ENCODE peak calls at places on chromosomes 12 and 14, in six cellular contexts. P is IMR-90, X is transverse colon, R is MCF 10A, S is AG09309, E is GM23338. K is an unnamed sample.

GRCh38 chr12:8668441-8668840 is 5.8 kb upstream of the MFAP5 start:
- DNase-seq in S (no peak), E (no peak), P (no peak), X (no peak), R (no peak), K (no peak)

GRCh38 chr12:49533331-49533730 is 5.5 kb upstream of the KCNH3 start:
- DNase-seq in S (no peak), E (no peak), P (no peak), R (no peak), X (no peak), K (no peak)

GRCh38 chr12:60872850-60873713 is 1277.3 kb downstream of the SLC16A7 start:
- DNase-seq in S (no peak), E (no peak), R (no peak), P (no peak), X (no peak), K (no peak)

GRCh38 chr12:2098852-2099251 is 46.1 kb downstream of the CACNA1C start:
- DNase-seq in R (no peak), X (no peak), E (no peak), P (no peak), S (no peak), K (no peak)

GRCh38 chr14:31787377-31787776 is 226.2 kb downstream of the NUBPL start:
- DNase-seq in X (no peak), E (no peak), S (no peak), R (peak), P (peak), K (no peak)

GRCh38 chr12:11738450-11738849 is 89.0 kb downstream of the ETV6 start:
- DNase-seq in S (no peak), X (no peak), E (no peak), R (no peak), P (no peak), K (no peak)

GRCh38 chr12:49990269-49990668 is 17.5 kb downstream of the AQP6 start:
- DNase-seq in X (no peak), S (peak), P (peak), E (no peak), R (peak), K (no peak)

GRCh38 chr14:72463291-72463866 is 430.5 kb downstream of the DPF3 start:
- DNase-seq in S (no peak), E (no peak), R (no peak), X (no peak), P (peak), K (peak)

GRCh38 chr12:116808113-116808786 is 70.1 kb downstream of the RNFT2 start:
- DNase-seq in X (no peak), P (no peak), S (no peak), R (no peak), E (no peak), K (no peak)

GRCh38 chr12:124747426-124748161 is 116.1 kb downstream of the SCARB1 start:
- DNase-seq in R (peak), X (peak), S (peak), E (no peak), P (peak), K (peak)

GRCh38 chr12:2523317-2523716 is 271.5 kb upstream of the FKBP4 start:
- DNase-seq in R (no peak), E (no peak), X (no peak), P (no peak), S (no peak), K (no peak)

GRCh38 chr14:77026166-77026929 is 2.2 kb downstream of the IRF2BPL start:
- DNase-seq in E (peak), R (peak), S (no peak), X (no peak), P (peak), K (no peak)

GRCh38 chr14:95713596-95714371 is at the start of gene TCL1A:
- DNase-seq in X (no peak), S (no peak), E (peak), P (no peak), R (no peak), K (no peak)

GRCh38 chr14:74907744-74908143 is 15.3 kb downstream of the RPS6KL1 start:
- DNase-seq in S (no peak), X (no peak), R (no peak), P (no peak), E (no peak), K (no peak)

GRCh38 chr12:120842595-120842994 is 61.6 kb downstream of the SPPL3 start:
- DNase-seq in E (no peak), P (peak), X (no peak), R (no peak), S (no peak), K (no peak)

GRCh38 chr12:130958557-130959140 is 4.9 kb downstream of the ADGRD1 start:
- DNase-seq in S (no peak), X (no peak), P (no peak), E (no peak), R (no peak), K (no peak)

GRCh38 chr12:591571-592505 is 71.4 kb downstream of the NINJ2 start:
- DNase-seq in P (no peak), X (no peak), R (no peak), E (no peak), S (no peak), K (no peak)

GRCh38 chr14:89988787-89989186 is 33.1 kb downstream of the TDP1 start:
- DNase-seq in E (peak), R (no peak), S (no peak), P (no peak), X (no peak), K (no peak)

GRCh38 chr12:72699362-72699761 is 427.2 kb downstream of the TRHDE start:
- DNase-seq in P (no peak), E (no peak), R (no peak), X (no peak), S (no peak), K (no peak)

GRCh38 chr14:81386379-81386778 is 13.7 kb downstream of the STON2 start:
- DNase-seq in R (no peak), E (peak), S (no peak), X (no peak), P (no peak), K (no peak)

GRCh38 chr12:58067610-58068387 is 126.4 kb downstream of the ATP23 start:
- DNase-seq in X (no peak), S (peak), E (no peak), P (peak), R (peak), K (peak)

GRCh38 chr12:66191547-66192126 is 2.6 kb downstream of the IRAK3 start:
- DNase-seq in R (no peak), X (no peak), S (no peak), E (no peak), P (no peak), K (no peak)

GRCh38 chr14:105380656-105381210 is 17.6 kb upstream of the TEX22 start:
- DNase-seq in E (no peak), R (no peak), X (no peak), P (no peak), S (no peak), K (no peak)

GRCh38 chr12:124352839-124353238 is 57.9 kb downstream of the RFLNA start:
- DNase-seq in R (no peak), E (no peak), X (peak), S (no peak), P (no peak), K (peak)

GRCh38 chr14:74792249-74793039 is 29.3 kb downstream of the YLPM1 start:
- DNase-seq in E (peak), S (no peak), X (no peak), R (no peak), P (peak), K (no peak)

DNA sequence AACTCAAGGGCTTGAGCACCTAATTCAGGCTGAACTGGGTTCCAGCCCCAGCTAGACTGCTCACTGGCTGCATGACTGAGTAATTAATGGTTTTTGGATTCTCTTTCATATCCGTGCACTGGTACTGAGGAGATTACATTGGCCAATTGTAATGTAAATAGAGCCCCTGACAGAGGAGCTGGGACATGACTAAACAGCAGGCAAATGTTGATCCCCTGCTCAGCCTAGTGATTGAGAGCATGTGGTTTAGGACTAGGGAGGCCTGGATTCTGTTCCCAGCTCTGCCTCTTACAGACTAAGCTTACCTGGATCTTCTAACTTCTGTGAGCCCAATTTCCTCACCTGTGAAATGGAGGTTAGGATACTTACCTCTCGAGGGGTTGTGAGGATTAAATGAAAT is 204.3 kb downstream of the ESR2 start:
- DNase-seq in E (peak), R (no peak), S (no peak), P (peak), X (no peak), K (no peak)
- TF ChIP-seq CTCF in E (no peak), R (no peak), S (no peak), P (no peak), X (no peak), K (no peak)

DNA sequence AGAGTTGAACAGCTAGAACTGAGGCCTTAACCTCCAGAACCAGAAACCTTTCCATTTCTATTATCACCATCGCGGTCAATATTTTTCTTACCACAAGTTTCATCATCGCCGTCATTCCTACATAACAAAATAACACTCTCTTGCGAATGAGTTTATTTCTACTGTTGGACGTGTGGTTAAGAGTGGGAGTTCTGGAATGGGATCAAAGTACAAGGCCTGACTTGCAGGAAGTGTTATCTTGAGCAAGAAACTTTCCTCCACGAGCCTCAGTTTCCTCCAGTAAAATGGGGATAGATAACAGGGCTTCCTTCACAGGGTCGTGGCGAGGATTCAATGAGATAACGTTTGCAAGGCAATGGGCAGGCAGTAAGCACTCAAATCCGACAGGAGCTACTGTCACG is 652 bp downstream of the SART3 start:
- DNase-seq in R (peak), X (no peak), E (no peak), P (peak), S (peak), K (no peak)
- TF ChIP-seq CTCF in R (no peak), X (no peak), E (no peak), P (no peak), S (no peak), K (no peak)

DNA sequence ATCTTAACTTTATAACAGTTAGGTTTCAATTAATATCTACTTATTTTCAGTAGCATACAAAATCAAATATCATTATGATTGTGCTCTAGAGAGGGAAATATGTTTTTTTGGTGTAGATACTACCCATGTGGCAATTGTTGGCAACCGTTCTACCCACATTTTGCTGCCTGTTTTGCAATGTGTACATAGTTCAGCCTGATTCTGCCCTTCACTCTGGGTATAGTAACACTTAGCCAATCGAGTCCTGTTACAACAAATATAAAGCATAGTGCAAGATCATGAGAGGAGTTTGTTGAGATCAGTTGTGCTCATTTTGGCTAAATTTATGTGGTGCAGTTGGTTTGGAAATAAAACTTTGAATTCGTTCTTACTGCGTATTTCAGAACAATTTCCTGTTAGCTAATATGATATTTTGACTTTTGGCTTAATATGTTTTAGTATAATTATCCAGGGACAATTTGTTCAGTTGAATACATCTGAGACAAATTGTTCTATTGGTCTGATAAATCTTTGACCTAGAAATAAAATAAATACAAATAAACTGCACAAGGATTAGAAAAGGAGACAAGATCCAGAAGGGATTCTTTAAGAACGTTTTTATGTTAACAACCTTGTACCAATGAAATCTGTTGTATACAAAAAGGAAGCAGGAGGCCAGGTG is 76.9 kb downstream of the ATF7IP start:
- DNase-seq in X (no peak), S (no peak), P (no peak), R (peak), E (no peak), K (no peak)
- TF ChIP-seq CTCF in X (no peak), S (no peak), P (no peak), R (no peak), E (no peak), K (no peak)

DNA sequence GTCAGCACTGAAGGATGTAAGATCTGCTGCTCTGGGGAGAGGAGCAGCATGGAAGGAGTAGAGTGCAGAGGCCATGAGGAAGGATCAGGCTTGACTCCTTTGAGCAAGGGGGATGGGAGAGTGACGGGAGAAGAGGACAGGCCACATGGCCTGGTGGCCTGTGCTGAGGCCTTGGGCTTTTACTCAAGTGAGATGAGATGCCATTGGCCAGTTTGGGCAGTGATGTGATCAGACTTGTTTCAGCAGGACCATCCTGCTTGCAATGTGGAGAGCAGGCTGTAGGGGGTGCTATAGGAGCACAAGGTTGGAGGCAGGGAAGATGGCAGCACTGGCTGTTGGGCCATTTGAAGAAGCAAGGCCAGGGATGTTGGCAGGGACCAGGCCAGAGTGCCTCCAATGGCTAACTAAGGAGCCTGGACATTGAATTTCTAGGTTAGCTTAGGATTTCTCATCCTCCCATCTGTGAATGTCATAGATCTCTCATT is 23.6 kb downstream of the FGF23 start:
- DNase-seq in P (peak), X (peak), E (peak), S (no peak), R (peak), K (peak)
- TF ChIP-seq CTCF in P (peak), X (peak), E (peak), S (peak), R (peak), K (no peak)

GRCh38 chr12:18752947-18753346 is 15.0 kb downstream of the CAPZA3 start:
- DNase-seq in P (no peak), X (no peak), E (peak), R (no peak), S (no peak), K (no peak)

GRCh38 chr12:18754118-18754707 is 16.3 kb downstream of the CAPZA3 start:
- DNase-seq in E (no peak), R (no peak), X (no peak), P (no peak), S (no peak), K (no peak)

GRCh38 chr12:18752280-18752920 is 14.5 kb downstream of the CAPZA3 start:
- DNase-seq in E (peak), R (peak), P (peak), X (no peak), S (peak), K (no peak)

GRCh38 chr12:18751866-18752265 is 13.9 kb downstream of the CAPZA3 start:
- DNase-seq in P (no peak), X (no peak), E (no peak), S (no peak), R (no peak), K (no peak)

DNA sequence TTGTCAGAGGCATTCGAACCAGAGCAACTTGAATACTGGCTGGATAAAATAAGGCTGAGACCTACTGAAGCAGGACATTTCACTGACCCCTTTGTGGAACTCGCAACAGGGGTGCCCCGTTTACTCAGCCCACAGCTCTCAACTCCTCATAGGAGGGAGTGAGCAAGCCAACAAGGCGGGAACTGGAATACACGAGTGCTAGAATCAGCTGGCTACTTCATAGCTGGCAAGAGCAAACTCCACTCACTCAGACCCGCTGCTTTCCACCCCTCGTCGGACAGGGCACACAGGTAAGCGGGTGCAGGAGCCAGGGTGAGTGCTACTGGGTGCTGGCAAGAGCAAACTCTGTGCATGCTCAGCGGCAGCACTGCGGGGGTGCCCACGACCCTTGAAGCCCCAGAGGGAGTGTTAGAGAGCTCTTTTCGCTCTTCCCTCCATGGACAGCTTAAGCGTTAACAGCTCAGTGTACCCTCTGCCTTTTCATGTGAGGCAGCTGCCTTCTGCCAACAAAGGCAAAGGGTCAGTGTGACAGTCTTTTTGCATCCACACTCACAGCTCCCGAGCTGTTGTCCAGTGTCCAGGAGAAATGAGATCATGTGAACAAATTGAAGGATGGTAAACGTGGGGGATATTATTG is 15.7 kb downstream of the CAPZA3 start:
- DNase-seq in P (peak), S (no peak), E (peak), R (no peak), X (no peak), K (no peak)
- TF ChIP-seq CTCF in P (no peak), S (no peak), E (no peak), R (no peak), X (no peak), K (no peak)

GRCh38 chr12:54773593-54773992 is 80.7 kb upstream of the MUCL1 start:
- DNase-seq in S (no peak), R (no peak), E (no peak), X (no peak), P (no peak), K (no peak)
- TF ChIP-seq CTCF in S (no peak), R (no peak), E (no peak), X (no peak), P (no peak), K (no peak)

GRCh38 chr12:71371132-71371531 is 68.5 kb upstream of the LGR5 start:
- DNase-seq in P (no peak), X (no peak), S (no peak), R (peak), E (peak), K (peak)
- TF ChIP-seq CTCF in P (no peak), X (peak), S (no peak), R (peak), E (peak), K (peak)

GRCh38 chr12:45468751-45469615 is 253.1 kb downstream of the ANO6 start:
- DNase-seq in R (no peak), E (peak), S (no peak), X (no peak), P (no peak), K (no peak)

GRCh38 chr12:45469902-45470301 is 254.0 kb downstream of the ANO6 start:
- DNase-seq in R (no peak), X (no peak), E (no peak), P (no peak), S (no peak), K (no peak)

GRCh38 chr12:45458854-45459807 is 243.2 kb downstream of the ANO6 start:
- DNase-seq in E (no peak), P (peak), X (no peak), S (no peak), R (peak), K (no peak)

GRCh38 chr12:45462506-45462905 is 246.6 kb downstream of the ANO6 start:
- DNase-seq in E (no peak), R (no peak), X (no peak), S (no peak), P (no peak), K (no peak)

GRCh38 chr12:45464699-45465098 is 248.8 kb downstream of the ANO6 start:
- DNase-seq in R (peak), P (no peak), S (no peak), E (peak), X (no peak), K (peak)
- TF ChIP-seq CTCF in R (no peak), P (no peak), S (no peak), E (peak), X (no peak), K (no peak)

GRCh38 chr14:85532981-85533820 is 3.3 kb downstream of the FLRT2 start:
- DNase-seq in X (no peak), R (peak), E (peak), S (no peak), P (peak), K (no peak)

GRCh38 chr14:85530626-85531025 is 682 bp downstream of the FLRT2 start:
- DNase-seq in P (no peak), R (no peak), X (no peak), E (no peak), S (no peak), K (no peak)

GRCh38 chr14:85531141-85531593 is 1.2 kb downstream of the FLRT2 start:
- DNase-seq in S (no peak), X (no peak), E (peak), P (peak), R (peak), K (no peak)

GRCh38 chr14:85532570-85532969 is 2.6 kb downstream of the FLRT2 start:
- DNase-seq in R (no peak), P (no peak), X (no peak), E (no peak), S (no peak), K (no peak)

DNA sequence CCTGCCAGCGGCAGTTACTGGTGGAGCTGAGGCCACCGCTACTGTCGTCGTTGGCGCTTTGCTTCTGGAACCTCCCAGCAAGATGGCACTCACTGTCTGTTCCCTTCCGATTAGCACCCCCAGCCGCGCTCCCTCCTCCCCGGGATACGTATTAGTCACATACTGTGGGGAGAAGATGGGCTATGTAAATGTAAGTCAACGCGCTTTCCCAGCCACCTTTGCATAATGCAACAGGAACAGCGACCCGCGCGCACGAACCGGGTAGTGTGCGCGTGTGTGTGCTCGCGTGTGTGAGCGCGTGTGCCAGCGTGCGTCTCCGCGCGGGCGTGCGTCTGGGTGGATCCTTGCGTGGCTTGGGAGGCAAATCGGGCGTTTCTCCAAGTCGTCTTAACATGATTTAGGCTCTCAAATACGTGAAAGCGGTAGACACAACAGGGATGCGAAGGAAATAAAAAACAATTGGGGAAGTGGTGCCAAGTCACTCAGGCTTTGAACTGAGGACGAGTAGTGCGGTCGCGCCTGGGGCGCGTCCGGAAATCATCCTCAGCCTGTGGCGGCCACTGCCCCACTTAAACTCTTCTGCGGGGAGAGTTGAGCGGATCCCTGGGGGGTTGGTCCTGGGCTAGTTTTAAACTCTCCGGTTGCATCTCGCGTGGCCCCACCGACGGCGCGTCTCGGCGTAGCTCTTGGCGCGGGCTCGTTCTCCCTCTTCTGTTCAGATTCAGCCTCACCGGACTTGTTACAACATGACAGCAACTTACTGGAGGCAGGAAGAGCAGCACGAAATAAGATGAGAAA is 1.8 kb downstream of the FLRT2 start:
- DNase-seq in X (no peak), P (peak), E (peak), S (no peak), R (peak), K (no peak)
- TF ChIP-seq CTCF in X (no peak), P (peak), E (peak), S (peak), R (peak), K (no peak)